ENCODE peak calls at places on chromosomes 3 and 15, in ten cellular contexts. One of them, this sample, is unnamed.

GRCh38 chr3:95899494-95899893 is 914.9 kb upstream of the EPHA6 start:
- DNase-seq in AG04450: peak; percentile 11
- DNase-seq in H9: no peak
- DNase-seq in caudate nucleus: no peak
- DNase-seq in neuronal stem cell: no peak
- DNase-seq in effector memory CD4-positive, alpha-beta T cell: no peak
- DNase-seq in sigmoid colon: no peak
- DNase-seq in iPS DF 6.9: no peak
- DNase-seq in mesendoderm: no peak
- DNase-seq in right atrium auricular region: no peak
- DNase-seq in this sample: no peak

GRCh38 chr3:66276705-66277274 is 56.0 kb downstream of the SLC25A26 start:
- DNase-seq in AG04450: peak; percentile 65
- DNase-seq in H9: peak; percentile 59
- DNase-seq in caudate nucleus: peak; percentile 53
- DNase-seq in neuronal stem cell: peak; percentile 61
- DNase-seq in effector memory CD4-positive, alpha-beta T cell: peak; percentile 54
- DNase-seq in sigmoid colon: peak; percentile 75
- DNase-seq in iPS DF 6.9: peak; percentile 31
- DNase-seq in mesendoderm: peak; percentile 79
- DNase-seq in right atrium auricular region: no peak
- DNase-seq in this sample: no peak

GRCh38 chr3:12687948-12688347 is 24.0 kb upstream of the RAF1 start:
- DNase-seq in AG04450: no peak
- DNase-seq in H9: no peak
- DNase-seq in caudate nucleus: no peak
- DNase-seq in neuronal stem cell: no peak
- DNase-seq in effector memory CD4-positive, alpha-beta T cell: no peak
- DNase-seq in sigmoid colon: no peak
- DNase-seq in iPS DF 6.9: no peak
- DNase-seq in mesendoderm: no peak
- DNase-seq in right atrium auricular region: no peak
- DNase-seq in this sample: no peak

GRCh38 chr3:188153498-188153948 is 434 bp upstream of the LPP start:
- DNase-seq in AG04450: peak; percentile 94
- DNase-seq in H9: peak; percentile 94
- DNase-seq in caudate nucleus: no peak
- DNase-seq in neuronal stem cell: peak; percentile 86
- DNase-seq in effector memory CD4-positive, alpha-beta T cell: peak; percentile 36
- DNase-seq in sigmoid colon: peak; percentile 97
- DNase-seq in iPS DF 6.9: peak; percentile 57
- DNase-seq in mesendoderm: peak; percentile 97
- DNase-seq in right atrium auricular region: peak; percentile 89
- DNase-seq in this sample: peak; percentile 74

GRCh38 chr15:67146875-67147381 is 81.5 kb downstream of the SMAD3 start:
- DNase-seq in AG04450: peak; percentile 88
- DNase-seq in H9: no peak
- DNase-seq in caudate nucleus: no peak
- DNase-seq in neuronal stem cell: no peak
- DNase-seq in effector memory CD4-positive, alpha-beta T cell: no peak
- DNase-seq in sigmoid colon: peak; percentile 80
- DNase-seq in iPS DF 6.9: no peak
- DNase-seq in mesendoderm: peak; percentile 71
- DNase-seq in right atrium auricular region: no peak
- DNase-seq in this sample: no peak

GRCh38 chr3:126100688-126101301 is 16.9 kb upstream of the SLC41A3 start:
- DNase-seq in AG04450: peak; percentile 59
- DNase-seq in H9: no peak
- DNase-seq in caudate nucleus: no peak
- DNase-seq in neuronal stem cell: no peak
- DNase-seq in effector memory CD4-positive, alpha-beta T cell: no peak
- DNase-seq in sigmoid colon: peak; percentile 54
- DNase-seq in iPS DF 6.9: no peak
- DNase-seq in mesendoderm: no peak
- DNase-seq in right atrium auricular region: no peak
- DNase-seq in this sample: peak; percentile 86

GRCh38 chr3:20546636-20547035 is 360.6 kb upstream of the SGO1 start:
- DNase-seq in AG04450: no peak
- DNase-seq in H9: no peak
- DNase-seq in caudate nucleus: no peak
- DNase-seq in neuronal stem cell: no peak
- DNase-seq in effector memory CD4-positive, alpha-beta T cell: no peak
- DNase-seq in sigmoid colon: no peak
- DNase-seq in iPS DF 6.9: no peak
- DNase-seq in mesendoderm: no peak
- DNase-seq in right atrium auricular region: no peak
- DNase-seq in this sample: no peak

GRCh38 chr3:56862352-56863062 is 60.8 kb upstream of the ARHGEF3 start:
- DNase-seq in AG04450: no peak
- DNase-seq in H9: no peak
- DNase-seq in caudate nucleus: peak; percentile 5
- DNase-seq in neuronal stem cell: no peak
- DNase-seq in effector memory CD4-positive, alpha-beta T cell: no peak
- DNase-seq in sigmoid colon: no peak
- DNase-seq in iPS DF 6.9: no peak
- DNase-seq in mesendoderm: no peak
- DNase-seq in right atrium auricular region: no peak
- DNase-seq in this sample: no peak

GRCh38 chr3:139339219-139339906 is 4.5 kb upstream of the MRPS22 start:
- DNase-seq in AG04450: no peak
- DNase-seq in H9: no peak
- DNase-seq in caudate nucleus: no peak
- DNase-seq in neuronal stem cell: no peak
- DNase-seq in effector memory CD4-positive, alpha-beta T cell: no peak
- DNase-seq in sigmoid colon: no peak
- DNase-seq in iPS DF 6.9: no peak
- DNase-seq in mesendoderm: no peak
- DNase-seq in right atrium auricular region: no peak
- DNase-seq in this sample: no peak

GRCh38 chr3:64685800-64686445 is 1.9 kb downstream of the ADAMTS9 start:
- DNase-seq in AG04450: peak; percentile 11
- DNase-seq in H9: peak; percentile 94
- DNase-seq in caudate nucleus: peak; percentile 31
- DNase-seq in neuronal stem cell: peak; percentile 94
- DNase-seq in effector memory CD4-positive, alpha-beta T cell: no peak
- DNase-seq in sigmoid colon: peak; percentile 99
- DNase-seq in iPS DF 6.9: peak; percentile 75
- DNase-seq in mesendoderm: peak; percentile 94
- DNase-seq in right atrium auricular region: peak; percentile 88
- DNase-seq in this sample: peak; percentile 73

GRCh38 chr3:32483772-32484171 is 18.9 kb downstream of the CMTM6 start:
- DNase-seq in AG04450: no peak
- DNase-seq in H9: no peak
- DNase-seq in caudate nucleus: no peak
- DNase-seq in neuronal stem cell: no peak
- DNase-seq in effector memory CD4-positive, alpha-beta T cell: no peak
- DNase-seq in sigmoid colon: no peak
- DNase-seq in iPS DF 6.9: no peak
- DNase-seq in mesendoderm: no peak
- DNase-seq in right atrium auricular region: no peak
- DNase-seq in this sample: no peak

GRCh38 chr3:25592510-25592968 is 72.2 kb downstream of the TOP2B start:
- DNase-seq in AG04450: no peak
- DNase-seq in H9: no peak
- DNase-seq in caudate nucleus: no peak
- DNase-seq in neuronal stem cell: no peak
- DNase-seq in effector memory CD4-positive, alpha-beta T cell: no peak
- DNase-seq in sigmoid colon: peak; percentile 67
- DNase-seq in iPS DF 6.9: no peak
- DNase-seq in mesendoderm: peak; percentile 70
- DNase-seq in right atrium auricular region: peak; percentile 84
- DNase-seq in this sample: peak; percentile 78

GRCh38 chr3:59502806-59503205 is 453.0 kb upstream of the CFAP20DC start:
- DNase-seq in AG04450: peak; percentile 71
- DNase-seq in H9: no peak
- DNase-seq in caudate nucleus: no peak
- DNase-seq in neuronal stem cell: no peak
- DNase-seq in effector memory CD4-positive, alpha-beta T cell: no peak
- DNase-seq in sigmoid colon: no peak
- DNase-seq in iPS DF 6.9: no peak
- DNase-seq in mesendoderm: no peak
- DNase-seq in right atrium auricular region: no peak
- DNase-seq in this sample: no peak

GRCh38 chr3:183518446-183519185 is 36.9 kb downstream of the KLHL6 start:
- DNase-seq in AG04450: no peak
- DNase-seq in H9: no peak
- DNase-seq in caudate nucleus: no peak
- DNase-seq in neuronal stem cell: peak; percentile 57
- DNase-seq in effector memory CD4-positive, alpha-beta T cell: no peak
- DNase-seq in sigmoid colon: no peak
- DNase-seq in iPS DF 6.9: no peak
- DNase-seq in mesendoderm: peak; percentile 36
- DNase-seq in right atrium auricular region: no peak
- DNase-seq in this sample: no peak

GRCh38 chr3:183514048-183514447 is 41.5 kb downstream of the KLHL6 start:
- DNase-seq in AG04450: no peak
- DNase-seq in H9: no peak
- DNase-seq in caudate nucleus: no peak
- DNase-seq in neuronal stem cell: no peak
- DNase-seq in effector memory CD4-positive, alpha-beta T cell: no peak
- DNase-seq in sigmoid colon: no peak
- DNase-seq in iPS DF 6.9: no peak
- DNase-seq in mesendoderm: no peak
- DNase-seq in right atrium auricular region: no peak
- DNase-seq in this sample: no peak

GRCh38 chr3:183517656-183518055 is 37.9 kb downstream of the KLHL6 start:
- DNase-seq in AG04450: no peak
- DNase-seq in H9: no peak
- DNase-seq in caudate nucleus: no peak
- DNase-seq in neuronal stem cell: no peak
- DNase-seq in effector memory CD4-positive, alpha-beta T cell: no peak
- DNase-seq in sigmoid colon: no peak
- DNase-seq in iPS DF 6.9: no peak
- DNase-seq in mesendoderm: no peak
- DNase-seq in right atrium auricular region: no peak
- DNase-seq in this sample: no peak

GRCh38 chr3:183513046-183513706 is 42.3 kb downstream of the KLHL6 start:
- DNase-seq in AG04450: no peak
- DNase-seq in H9: no peak
- DNase-seq in caudate nucleus: no peak
- DNase-seq in neuronal stem cell: no peak
- DNase-seq in effector memory CD4-positive, alpha-beta T cell: peak; percentile 26
- DNase-seq in sigmoid colon: no peak
- DNase-seq in iPS DF 6.9: no peak
- DNase-seq in mesendoderm: no peak
- DNase-seq in right atrium auricular region: no peak
- DNase-seq in this sample: no peak

GRCh38 chr3:183515968-183516851 is 39.3 kb downstream of the KLHL6 start:
- DNase-seq in AG04450: no peak
- DNase-seq in H9: no peak
- DNase-seq in caudate nucleus: no peak
- DNase-seq in neuronal stem cell: no peak
- DNase-seq in effector memory CD4-positive, alpha-beta T cell: peak; percentile 35
- DNase-seq in sigmoid colon: no peak
- DNase-seq in iPS DF 6.9: no peak
- DNase-seq in mesendoderm: no peak
- DNase-seq in right atrium auricular region: no peak
- DNase-seq in this sample: no peak
- H3K27ac ChIP-seq in AG04450: no peak overlapping the region
- H3K27ac ChIP-seq in H9: no peak overlapping the region
- H3K27ac ChIP-seq in caudate nucleus: no peak overlapping the region
- H3K27ac ChIP-seq in neuronal stem cell: no peak overlapping the region
- H3K27ac ChIP-seq in effector memory CD4-positive, alpha-beta T cell: peak overlapping the region; percentile 70
- H3K27ac ChIP-seq in sigmoid colon: no peak overlapping the region
- H3K27ac ChIP-seq in iPS DF 6.9: no peak overlapping the region
- H3K27ac ChIP-seq in mesendoderm: no peak overlapping the region
- H3K27ac ChIP-seq in right atrium auricular region: no peak overlapping the region
- H3K27ac ChIP-seq in this sample: no peak overlapping the region

DNA sequence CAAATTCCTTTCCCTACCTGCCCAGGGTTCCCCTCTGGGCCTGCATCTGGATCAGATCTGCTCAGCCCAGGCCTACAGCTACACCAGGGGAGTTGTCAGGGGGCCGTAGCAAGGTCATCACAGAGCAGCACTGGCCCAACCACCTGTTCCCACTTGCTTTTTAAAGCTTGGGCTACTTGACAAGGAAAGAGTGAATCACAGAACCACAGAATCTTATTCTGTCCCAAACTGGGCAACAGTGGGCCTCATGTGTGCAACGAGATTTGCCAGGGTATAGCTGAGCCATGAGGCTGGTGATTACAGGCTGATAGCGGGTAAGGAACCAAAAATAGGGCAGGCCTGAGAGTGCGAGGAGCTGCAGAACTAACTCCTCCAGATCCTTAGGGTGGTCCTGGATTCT is 66.7 kb downstream of the MYLK start:
- DNase-seq in AG04450: no peak
- DNase-seq in H9: no peak
- DNase-seq in caudate nucleus: no peak
- DNase-seq in neuronal stem cell: no peak
- DNase-seq in effector memory CD4-positive, alpha-beta T cell: no peak
- DNase-seq in sigmoid colon: no peak
- DNase-seq in iPS DF 6.9: no peak
- DNase-seq in mesendoderm: no peak
- DNase-seq in right atrium auricular region: no peak
- DNase-seq in this sample: no peak
- H3K27ac ChIP-seq in AG04450: peak overlapping the region; percentile 85
- H3K27ac ChIP-seq in H9: no peak overlapping the region
- H3K27ac ChIP-seq in caudate nucleus: no peak overlapping the region
- H3K27ac ChIP-seq in neuronal stem cell: no peak overlapping the region
- H3K27ac ChIP-seq in effector memory CD4-positive, alpha-beta T cell: no peak overlapping the region
- H3K27ac ChIP-seq in sigmoid colon: peak overlapping the region; percentile 73
- H3K27ac ChIP-seq in iPS DF 6.9: no peak overlapping the region
- H3K27ac ChIP-seq in mesendoderm: no peak overlapping the region
- H3K27ac ChIP-seq in right atrium auricular region: no peak overlapping the region
- H3K27ac ChIP-seq in this sample: peak overlapping the region; percentile 91

GRCh38 chr3:100140976-100141375 is 26.7 kb upstream of the FILIP1L start:
- DNase-seq in AG04450: no peak
- DNase-seq in H9: no peak
- DNase-seq in caudate nucleus: no peak
- DNase-seq in neuronal stem cell: no peak
- DNase-seq in effector memory CD4-positive, alpha-beta T cell: no peak
- DNase-seq in sigmoid colon: no peak
- DNase-seq in iPS DF 6.9: no peak
- DNase-seq in mesendoderm: no peak
- DNase-seq in right atrium auricular region: no peak
- DNase-seq in this sample: no peak

GRCh38 chr3:100141576-100141975 is 27.3 kb upstream of the FILIP1L start:
- DNase-seq in AG04450: no peak
- DNase-seq in H9: no peak
- DNase-seq in caudate nucleus: no peak
- DNase-seq in neuronal stem cell: no peak
- DNase-seq in effector memory CD4-positive, alpha-beta T cell: no peak
- DNase-seq in sigmoid colon: no peak
- DNase-seq in iPS DF 6.9: no peak
- DNase-seq in mesendoderm: no peak
- DNase-seq in right atrium auricular region: no peak
- DNase-seq in this sample: no peak

GRCh38 chr3:100136921-100137320 is 22.6 kb upstream of the FILIP1L start:
- DNase-seq in AG04450: no peak
- DNase-seq in H9: no peak
- DNase-seq in caudate nucleus: no peak
- DNase-seq in neuronal stem cell: no peak
- DNase-seq in effector memory CD4-positive, alpha-beta T cell: no peak
- DNase-seq in sigmoid colon: no peak
- DNase-seq in iPS DF 6.9: no peak
- DNase-seq in mesendoderm: no peak
- DNase-seq in right atrium auricular region: no peak
- DNase-seq in this sample: no peak
- H3K27ac ChIP-seq in AG04450: no peak overlapping the region
- H3K27ac ChIP-seq in H9: no peak overlapping the region
- H3K27ac ChIP-seq in caudate nucleus: no peak overlapping the region
- H3K27ac ChIP-seq in neuronal stem cell: no peak overlapping the region
- H3K27ac ChIP-seq in effector memory CD4-positive, alpha-beta T cell: no peak overlapping the region
- H3K27ac ChIP-seq in sigmoid colon: peak overlapping the region; percentile 19
- H3K27ac ChIP-seq in iPS DF 6.9: no peak overlapping the region
- H3K27ac ChIP-seq in mesendoderm: no peak overlapping the region
- H3K27ac ChIP-seq in right atrium auricular region: peak overlapping the region; percentile 49
- H3K27ac ChIP-seq in this sample: peak overlapping the region; percentile 76

GRCh38 chr3:52317601-52318000 is 1.5 kb downstream of the DNAH1 start:
- DNase-seq in AG04450: no peak
- DNase-seq in H9: peak; percentile 91
- DNase-seq in caudate nucleus: no peak
- DNase-seq in neuronal stem cell: peak; percentile 58
- DNase-seq in effector memory CD4-positive, alpha-beta T cell: peak; percentile 60
- DNase-seq in sigmoid colon: no peak
- DNase-seq in iPS DF 6.9: peak; percentile 83
- DNase-seq in mesendoderm: peak; percentile 91
- DNase-seq in right atrium auricular region: no peak
- DNase-seq in this sample: no peak
- H3K27ac ChIP-seq in AG04450: no peak overlapping the region
- H3K27ac ChIP-seq in H9: no peak overlapping the region
- H3K27ac ChIP-seq in caudate nucleus: no peak overlapping the region
- H3K27ac ChIP-seq in neuronal stem cell: no peak overlapping the region
- H3K27ac ChIP-seq in effector memory CD4-positive, alpha-beta T cell: peak overlapping the region; percentile 44
- H3K27ac ChIP-seq in sigmoid colon: no peak overlapping the region
- H3K27ac ChIP-seq in iPS DF 6.9: no peak overlapping the region
- H3K27ac ChIP-seq in mesendoderm: no peak overlapping the region
- H3K27ac ChIP-seq in right atrium auricular region: no peak overlapping the region
- H3K27ac ChIP-seq in this sample: no peak overlapping the region

This sample was measured in ascending aorta.